ENCODE peak calls at places on chromosomes 1 and 21, in five cellular contexts. One of them, this sample, is unnamed.

GRCh38 chr1:58282623-58283022 is 263.9 kb downstream of the OMA1 start:
- DNase-seq in kidney tubule cell: no peak
- DNase-seq in left colon: no peak
- DNase-seq in stimulated activated CD4-positive, alpha-beta T cell treated with anti-CD3 and anti-CD28 coated beads, Interleukin-2, amount 100 ng/mL, for 48 hours: no peak
- DNase-seq in CD8-positive, alpha-beta T cell: no peak
- DNase-seq in this sample: no peak

GRCh38 chr1:91736999-91737615 is 148.8 kb downstream of the TGFBR3 start:
- DNase-seq in kidney tubule cell: peak
- DNase-seq in left colon: no peak
- DNase-seq in stimulated activated CD4-positive, alpha-beta T cell treated with anti-CD3 and anti-CD28 coated beads, Interleukin-2, amount 100 ng/mL, for 48 hours: no peak
- DNase-seq in CD8-positive, alpha-beta T cell: no peak
- DNase-seq in this sample: peak

GRCh38 chr1:230270185-230270939 is 155.8 kb downstream of the PGBD5 start:
- DNase-seq in kidney tubule cell: no peak
- DNase-seq in left colon: no peak
- DNase-seq in stimulated activated CD4-positive, alpha-beta T cell treated with anti-CD3 and anti-CD28 coated beads, Interleukin-2, amount 100 ng/mL, for 48 hours: peak
- DNase-seq in CD8-positive, alpha-beta T cell: no peak
- DNase-seq in this sample: no peak

GRCh38 chr21:29805110-29805509 is 134.7 kb downstream of the GRIK1 start:
- DNase-seq in kidney tubule cell: peak
- DNase-seq in left colon: no peak
- DNase-seq in stimulated activated CD4-positive, alpha-beta T cell treated with anti-CD3 and anti-CD28 coated beads, Interleukin-2, amount 100 ng/mL, for 48 hours: no peak
- DNase-seq in CD8-positive, alpha-beta T cell: no peak
- DNase-seq in this sample: no peak

GRCh38 chr1:30413606-30414005 is 309.8 kb downstream of the MATN1 start:
- DNase-seq in kidney tubule cell: no peak
- DNase-seq in left colon: no peak
- DNase-seq in stimulated activated CD4-positive, alpha-beta T cell treated with anti-CD3 and anti-CD28 coated beads, Interleukin-2, amount 100 ng/mL, for 48 hours: no peak
- DNase-seq in CD8-positive, alpha-beta T cell: no peak
- DNase-seq in this sample: no peak

GRCh38 chr1:107451735-107452134 is 310.9 kb downstream of the NTNG1 start:
- DNase-seq in kidney tubule cell: no peak
- DNase-seq in left colon: no peak
- DNase-seq in stimulated activated CD4-positive, alpha-beta T cell treated with anti-CD3 and anti-CD28 coated beads, Interleukin-2, amount 100 ng/mL, for 48 hours: no peak
- DNase-seq in CD8-positive, alpha-beta T cell: no peak
- DNase-seq in this sample: no peak

GRCh38 chr1:155192346-155193274 is 15.1 kb downstream of the THBS3 start:
- DNase-seq in kidney tubule cell: peak
- DNase-seq in left colon: peak
- DNase-seq in stimulated activated CD4-positive, alpha-beta T cell treated with anti-CD3 and anti-CD28 coated beads, Interleukin-2, amount 100 ng/mL, for 48 hours: no peak
- DNase-seq in CD8-positive, alpha-beta T cell: peak
- DNase-seq in this sample: no peak

GRCh38 chr1:116420417-116421200 is 47.6 kb downstream of the ATP1A1 start:
- DNase-seq in kidney tubule cell: no peak
- DNase-seq in left colon: no peak
- DNase-seq in stimulated activated CD4-positive, alpha-beta T cell treated with anti-CD3 and anti-CD28 coated beads, Interleukin-2, amount 100 ng/mL, for 48 hours: no peak
- DNase-seq in CD8-positive, alpha-beta T cell: no peak
- DNase-seq in this sample: no peak

GRCh38 chr1:221227872-221228337 is 348.7 kb downstream of the HLX start:
- DNase-seq in kidney tubule cell: no peak
- DNase-seq in left colon: no peak
- DNase-seq in stimulated activated CD4-positive, alpha-beta T cell treated with anti-CD3 and anti-CD28 coated beads, Interleukin-2, amount 100 ng/mL, for 48 hours: no peak
- DNase-seq in CD8-positive, alpha-beta T cell: no peak
- DNase-seq in this sample: no peak

GRCh38 chr1:3222042-3222692 is 153.2 kb downstream of the PRDM16 start:
- DNase-seq in kidney tubule cell: no peak
- DNase-seq in left colon: peak
- DNase-seq in stimulated activated CD4-positive, alpha-beta T cell treated with anti-CD3 and anti-CD28 coated beads, Interleukin-2, amount 100 ng/mL, for 48 hours: no peak
- DNase-seq in CD8-positive, alpha-beta T cell: no peak
- DNase-seq in this sample: no peak

This sample was measured in RCC 7860.